ENCODE peak calls at places on chromosomes 4 and X, in eight cellular contexts. X, U, T, I, W, F, O and V are unnamed samples.
A peak's percentile ranks its signal among the peaks of the same experiment; 100 is the strongest.

GRCh38 chrX:122625821-122626220 is 558.3 kb upstream of the GRIA3 start:
- DNase-seq in W (no peak), X (peak; percentile 46), T (no peak), O (no peak), U (no peak), I (no peak), F (no peak), V (no peak)

GRCh38 chrX:79268788-79269187 is 98.3 kb downstream of the ITM2A start:
- DNase-seq in U (no peak), T (no peak), F (no peak), W (no peak), I (no peak), O (no peak), X (no peak), V (no peak)

GRCh38 chr4:47543331-47543730 is 58.3 kb downstream of the ATP10D start:
- DNase-seq in I (no peak), U (no peak), X (no peak), T (no peak), F (no peak), O (no peak), W (no peak), V (no peak)

GRCh38 chr4:116016201-116016600 is 902.8 kb upstream of the NDST4 start:
- DNase-seq in F (no peak), T (no peak), I (peak; percentile 42), X (no peak), W (no peak), U (no peak), O (no peak), V (no peak)

GRCh38 chr4:80446664-80447063 is 111.1 kb downstream of the CFAP299 start:
- DNase-seq in U (no peak), T (no peak), O (no peak), F (no peak), X (peak; percentile 43), I (no peak), W (no peak), V (no peak)

GRCh38 chr4:8506373-8507250 is 66.0 kb downstream of the TRMT44 start:
- DNase-seq in X (peak; percentile 77), O (no peak), I (no peak), W (no peak), T (no peak), U (peak; percentile 36), F (no peak), V (no peak)

GRCh38 chr4:6471303-6472007 is 959 bp downstream of the PPP2R2C start:
- DNase-seq in I (no peak), X (no peak), W (no peak), T (no peak), U (no peak), O (no peak), F (no peak), V (no peak)

GRCh38 chr4:92406488-92406887 is 102.7 kb downstream of the GRID2 start:
- DNase-seq in O (no peak), X (no peak), F (no peak), T (no peak), W (no peak), I (no peak), U (no peak), V (no peak)

GRCh38 chr4:29553842-29554241 is 1166.3 kb upstream of the PCDH7 start:
- DNase-seq in I (no peak), F (no peak), X (no peak), U (no peak), W (no peak), T (no peak), O (no peak), V (no peak)

GRCh38 chrX:100745806-100746537 is 14.1 kb upstream of the SYTL4 start:
- DNase-seq in I (no peak), T (no peak), O (no peak), W (peak; percentile 28), U (no peak), X (no peak), F (no peak), V (no peak)

GRCh38 chrX:12301288-12301687 is 163.0 kb downstream of the FRMPD4 start:
- DNase-seq in W (no peak), F (no peak), I (no peak), T (no peak), X (no peak), O (no peak), U (no peak), V (no peak)

GRCh38 chrX:88746925-88747324 is at the start of gene CPXCR1:
- DNase-seq in F (no peak), X (no peak), O (no peak), U (no peak), T (no peak), I (no peak), W (no peak), V (no peak)

GRCh38 chrX:18291006-18291545 is 63.4 kb downstream of the SCML2 start:
- DNase-seq in U (no peak), I (no peak), X (peak; percentile 7), O (no peak), T (no peak), W (no peak), F (no peak), V (no peak)